ENCODE peak calls at places on chromosomes 13 and 19, in seven cellular contexts. B is brain microvascular endothelial cell; Z is tibial nerve; I is fibroblast of pulmonary artery; L is stimulated activated CD4-positive, alpha-beta T cell treated with anti-CD3 and anti-CD28 coated beads, Interleukin-1b, Interleukin-23, amount 100 ng/mL, for 48 hours; T is ascending aorta; A is hypothalamus. Q is an unnamed sample.

GRCh38 chr13:41065098-41065497 is 3.8 kb downstream of the WBP4 start:
- DNase-seq in L (no peak), I (peak; percentile 67), B (no peak), Z (no peak), T (no peak), A (no peak), Q (no peak)

GRCh38 chr19:14361824-14362223 is 19.4 kb upstream of the ADGRE5 start:
- DNase-seq in B (no peak), A (no peak), L (no peak), Z (no peak), I (peak; percentile 62), T (no peak), Q (no peak)

GRCh38 chr19:32313866-32314265 is 31.5 kb upstream of the ZNF507 start:
- DNase-seq in B (no peak), A (no peak), L (no peak), I (peak; percentile 4), Z (no peak), T (no peak), Q (no peak)

GRCh38 chr19:1279782-1280341 is 4.5 kb downstream of the FAM174C start:
- DNase-seq in L (peak; percentile 77), B (peak; percentile 58), A (peak; percentile 81), I (peak; percentile 87), T (no peak), Z (peak; percentile 72), Q (peak; percentile 71)

GRCh38 chr19:39413903-39414608 is 1.6 kb downstream of the PLEKHG2 start:
- DNase-seq in I (no peak), Z (no peak), T (no peak), B (no peak), A (no peak), L (no peak), Q (peak; percentile 59)

GRCh38 chr13:73776137-73776785 is 357.9 kb downstream of the KLF12 start:
- DNase-seq in I (no peak), L (no peak), B (no peak), T (no peak), Z (no peak), A (no peak), Q (no peak)

GRCh38 chr19:44640518-44640917 is 3.2 kb upstream of the PVR start:
- DNase-seq in I (peak; percentile 70), L (no peak), Z (no peak), A (no peak), B (no peak), T (no peak), Q (no peak)

GRCh38 chr19:3111586-3112247 is 17.6 kb downstream of the GNA11 start:
- DNase-seq in I (no peak), Z (no peak), B (no peak), L (no peak), A (no peak), T (no peak), Q (no peak)

GRCh38 chr13:26785845-26786630 is 25.5 kb upstream of the GPR12 start:
- DNase-seq in B (no peak), Z (peak; percentile 8), L (peak; percentile 39), A (no peak), I (no peak), T (no peak), Q (no peak)

GRCh38 chr13:109400192-109400591 is 386.2 kb downstream of the IRS2 start:
- DNase-seq in Z (no peak), B (no peak), L (no peak), A (peak; percentile 17), I (peak; percentile 18), T (no peak), Q (no peak)